ENCODE peak calls at places on chromosomes 3 and 15, in four cellular contexts. A is hepatic stellate cell; P is stimulated activated CD4-positive, alpha-beta T cell treated with anti-CD3 and anti-CD28 coated beads, TNF-alpha, amount 100 ng/mL, for 1 hour; J is activated CD4-positive, alpha-beta T cell treated with anti-CD3 and anti-CD28 coated beads for 1 hour. G is an unnamed sample.

GRCh38 chr3:177068967-177069366 is 128.3 kb downstream of the TBL1XR1 start:
- DNase-seq in J (no peak), P (no peak), A (no peak), G (no peak)

GRCh38 chr15:79455361-79455760 is 23.2 kb downstream of the MINAR1 start:
- DNase-seq in J (no peak), P (no peak), A (no peak), G (no peak)

GRCh38 chr3:72047472-72047871 is 262.5 kb upstream of the PROK2 start:
- DNase-seq in A (no peak), J (no peak), P (no peak), G (no peak)

GRCh38 chr3:125959317-125960065 is 9.5 kb upstream of the ROPN1B start:
- DNase-seq in J (no peak), P (no peak), A (no peak), G (no peak)

GRCh38 chr3:182741214-182741613 is 52.1 kb upstream of the ATP11B start:
- DNase-seq in J (no peak), P (no peak), A (no peak), G (no peak)

GRCh38 chr15:42073418-42073817 is 20.9 kb downstream of the PLA2G4D start:
- DNase-seq in P (no peak), A (no peak), J (no peak), G (no peak)

GRCh38 chr15:28017423-28017924 is 81.6 kb downstream of the OCA2 start:
- DNase-seq in A (no peak), P (no peak), J (no peak), G (no peak)

GRCh38 chr3:111081008-111081545 is 9.5 kb downstream of the NECTIN3 start:
- DNase-seq in J (no peak), P (no peak), A (peak), G (no peak)

GRCh38 chr15:99566157-99566900 is 545 bp downstream of the MEF2A start:
- DNase-seq in J (no peak), A (peak), P (no peak), G (no peak)

GRCh38 chr3:150238995-150239612 is 169.0 kb upstream of the TSC22D2 start:
- DNase-seq in J (no peak), P (no peak), A (no peak), G (no peak)

GRCh38 chr15:52658955-52659354 is 20.2 kb downstream of the ATOSA start:
- DNase-seq in A (no peak), P (no peak), J (no peak), G (no peak)

GRCh38 chr15:36632196-36632595 is 52.8 kb downstream of the CDIN1 start:
- DNase-seq in J (no peak), P (no peak), A (peak), G (peak)

GRCh38 chr15:63488432-63488910 is 15.9 kb upstream of the USP3 start:
- DNase-seq in P (no peak), J (no peak), A (no peak), G (no peak)

GRCh38 chr3:130345487-130346079 is at the start of gene COL6A5:
- DNase-seq in P (no peak), A (no peak), J (no peak), G (no peak)

GRCh38 chr3:184218814-184219213 is 10.6 kb upstream of the VWA5B2 start:
- DNase-seq in A (no peak), J (no peak), P (no peak), G (no peak)

GRCh38 chr15:38598749-38599148 is 34.1 kb upstream of the RASGRP1 start:
- DNase-seq in J (no peak), A (no peak), P (no peak), G (no peak)

GRCh38 chr3:161420746-161421145 is 49.4 kb upstream of the SPTSSB start:
- DNase-seq in P (no peak), J (no peak), A (no peak), G (no peak)

GRCh38 chr3:159922861-159923312 is 65.7 kb upstream of the IL12A start:
- DNase-seq in A (no peak), J (no peak), P (no peak), G (no peak)

GRCh38 chr3:179733797-179734196 is 81.0 kb downstream of the USP13 start:
- DNase-seq in A (no peak), P (no peak), J (no peak), G (no peak)

GRCh38 chr3:9704343-9705322 is 1.0 kb downstream of the CPNE9 start:
- DNase-seq in P (no peak), J (no peak), A (peak), G (no peak)

GRCh38 chr15:75199347-75199976 is 2.2 kb upstream of the C15orf39 start:
- DNase-seq in J (no peak), A (no peak), P (no peak), G (no peak)

GRCh38 chr3:47825590-47825989 is 22.7 kb downstream of the DHX30 start:
- DNase-seq in A (no peak), P (no peak), J (no peak), G (no peak)

GRCh38 chr3:66464512-66464894 is 36.3 kb downstream of the LRIG1 start:
- DNase-seq in P (no peak), J (no peak), A (no peak), G (no peak)

GRCh38 chr3:188559069-188559410 is 405.1 kb downstream of the LPP start:
- DNase-seq in A (no peak), J (no peak), P (no peak), G (no peak)

GRCh38 chr15:60614862-60615771 is 136.2 kb upstream of the ICE2 start:
- DNase-seq in P (no peak), J (no peak), A (no peak), G (no peak)

GRCh38 chr15:96107922-96108321 is 222.6 kb upstream of the NR2F2 start:
- DNase-seq in A (peak), P (no peak), J (no peak), G (no peak)

GRCh38 chr3:152971880-152972279 is 136.9 kb downstream of the P2RY1 start:
- DNase-seq in J (no peak), A (no peak), P (no peak), G (no peak)

GRCh38 chr3:179964867-179965266 is 71.9 kb downstream of the PEX5L start:
- DNase-seq in J (no peak), P (no peak), A (no peak), G (no peak)

GRCh38 chr15:67062365-67062985 is 2.9 kb upstream of the SMAD3 start:
- DNase-seq in A (no peak), P (no peak), J (no peak), G (no peak)

GRCh38 chr15:68432665-68433064 is 702 bp upstream of the ITGA11 start:
- DNase-seq in A (no peak), P (no peak), J (no peak), G (no peak)

GRCh38 chr15:64333986-64334385 is 22.0 kb downstream of the CSNK1G1 start:
- DNase-seq in A (no peak), J (no peak), P (no peak), G (no peak)

GRCh38 chr3:14475601-14476000 is 64.5 kb downstream of the GRIP2 start:
- DNase-seq in J (no peak), P (no peak), A (no peak), G (no peak)

GRCh38 chr3:170914690-170915089 is 6.3 kb upstream of the EIF5A2 start:
- DNase-seq in J (no peak), P (no peak), A (no peak), G (no peak)

G was measured in H54.